ENCODE peak calls at places on chromosomes 5 and 9, in four cellular contexts. P is RWPE1, S is progenitor cell of endocrine pancreas, M is left ventricle myocardium inferior. H is an unnamed sample.

GRCh38 chr9:92650839-92651621 is 18.9 kb downstream of the IPPK start:
- DNase-seq in P (no peak), S (no peak), M (peak), H (no peak)

GRCh38 chr9:112755059-112755458 is 4.5 kb downstream of the SNX30 start:
- DNase-seq in P (no peak), S (no peak), M (no peak), H (no peak)

GRCh38 chr9:12462861-12463260 is 230.3 kb upstream of the TYRP1 start:
- DNase-seq in P (no peak), S (no peak), M (no peak), H (no peak)

GRCh38 chr5:78005021-78005785 is 229.1 kb upstream of the TBCA start:
- DNase-seq in P (no peak), S (no peak), M (no peak), H (no peak)

GRCh38 chr5:96297867-96298266 is 135.2 kb downstream of the PCSK1 start:
- DNase-seq in P (no peak), S (no peak), M (no peak), H (no peak)

GRCh38 chr5:80149161-80149609 is 106.7 kb downstream of the SERINC5 start:
- DNase-seq in P (no peak), S (no peak), M (no peak), H (no peak)

GRCh38 chr9:757246-757881 is 84.1 kb upstream of the DMRT1 start:
- DNase-seq in P (no peak), S (no peak), M (no peak), H (peak)

GRCh38 chr9:133609311-133610098 is at the start of gene FAM163B:
- DNase-seq in P (peak), S (peak), M (peak), H (no peak)

GRCh38 chr5:95959964-95960801 is 1.5 kb downstream of the ELL2 start:
- DNase-seq in P (peak), S (no peak), M (no peak), H (peak)

GRCh38 chr9:88747768-88748167 is 212.8 kb downstream of the NXNL2 start:
- DNase-seq in P (peak), S (no peak), M (peak), H (no peak)

GRCh38 chr5:114449836-114450515 is 88.1 kb downstream of the KCNN2 start:
- DNase-seq in P (peak), S (peak), M (peak), H (peak)

DNA sequence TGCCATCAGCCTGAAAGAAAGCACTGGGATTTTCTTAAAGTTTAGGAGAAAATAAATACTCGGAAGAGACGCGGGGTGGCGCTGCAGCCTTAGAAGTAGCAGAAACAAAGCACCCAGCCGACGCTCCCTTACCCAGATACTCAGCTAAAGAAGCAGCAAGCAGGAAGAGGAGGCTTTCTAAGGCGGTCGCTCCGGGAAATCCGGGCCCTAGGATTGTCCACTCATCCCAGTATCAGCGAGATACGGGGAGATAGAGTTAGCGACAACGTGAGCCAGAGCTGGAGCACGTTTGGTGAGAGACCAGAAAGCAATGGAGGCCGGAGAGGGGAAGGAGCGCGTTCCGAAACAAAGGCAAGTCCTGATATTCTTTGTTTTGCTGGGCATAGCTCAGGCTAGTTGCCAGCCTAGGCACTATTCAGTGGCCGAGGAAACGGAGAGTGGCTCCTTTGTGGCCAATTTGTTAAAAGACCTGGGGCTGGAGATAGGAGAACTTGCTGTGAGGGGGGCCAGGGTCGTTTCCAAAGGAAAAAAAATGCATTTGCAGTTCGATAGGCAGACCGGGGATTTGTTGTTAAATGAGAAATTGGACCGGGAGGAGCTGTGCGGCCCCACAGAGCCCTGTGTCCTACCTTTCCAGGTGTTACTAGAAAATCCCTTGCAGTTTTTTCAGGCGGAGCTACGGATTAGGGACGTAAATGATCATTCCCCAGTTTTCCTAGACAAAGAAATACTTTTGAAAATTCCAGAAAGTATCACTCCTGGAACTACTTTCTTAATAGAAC is at the start of gene PCDHB2:
- DNase-seq in P (peak), S (peak), M (no peak), H (peak)
- TF ChIP-seq CTCF in P (peak), S (peak), M (peak), H (peak)

DNA sequence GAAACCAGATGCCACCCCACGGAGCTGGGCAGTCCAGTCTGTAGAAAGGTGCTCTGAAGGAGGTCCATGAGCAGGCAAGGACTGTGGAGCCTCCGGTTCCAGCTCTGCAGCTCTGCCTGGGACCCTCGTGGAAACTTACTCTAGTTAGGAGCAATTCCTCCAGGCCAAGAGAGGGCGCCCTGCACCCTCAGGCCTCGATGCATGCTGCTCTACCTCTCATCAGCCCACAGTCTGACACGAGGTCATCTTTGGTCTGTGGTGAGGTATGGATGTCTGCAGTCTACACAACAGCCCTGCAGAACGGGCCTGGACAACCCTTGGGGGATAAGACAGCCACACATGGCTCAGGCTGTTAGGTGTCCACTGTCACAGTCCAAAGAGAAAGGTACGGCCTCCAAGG is 50.6 kb upstream of the UBTD2 start:
- DNase-seq in P (no peak), S (no peak), M (no peak), H (no peak)
- TF ChIP-seq CTCF in P (no peak), S (no peak), M (no peak), H (no peak)

GRCh38 chr9:72203205-72203803 is 54.1 kb downstream of the GDA start:
- DNase-seq in P (peak), S (no peak), M (no peak), H (no peak)
- TF ChIP-seq CTCF in P (peak), S (peak), M (peak), H (peak)

GRCh38 chr9:20364954-20365353 is 257.3 kb downstream of the MLLT3 start:
- DNase-seq in P (no peak), S (no peak), M (no peak), H (no peak)

GRCh38 chr9:20373263-20373662 is 249.0 kb downstream of the MLLT3 start:
- DNase-seq in P (no peak), S (no peak), M (no peak), H (no peak)

GRCh38 chr9:20369391-20369790 is 252.9 kb downstream of the MLLT3 start:
- DNase-seq in P (no peak), S (no peak), M (no peak), H (no peak)
- TF ChIP-seq CTCF in P (no peak), S (no peak), M (peak), H (no peak)